ENCODE peak calls at places on chromosomes 7 and 10, in five cellular contexts. Y is foreskin keratinocyte, I is ascending aorta, R is tibial nerve, C is psoas muscle. X is an unnamed sample. For H3K4me1, the result is how much of the 10 kb centered on the place peaks cover.

GRCh38 chr7:149245244-149245643 is 5.8 kb downstream of the ZNF212 start:
- DNase-seq in C (no peak), I (no peak), Y (no peak), R (no peak), X (no peak)

GRCh38 chr10:8758029-8758428 is 703.5 kb downstream of the GATA3 start:
- DNase-seq in I (no peak), C (no peak), R (no peak), Y (peak), X (no peak)

GRCh38 chr10:48708144-48708543 is 23.5 kb downstream of the WDFY4 start:
- DNase-seq in I (no peak), C (no peak), R (no peak), Y (no peak), X (no peak)

GRCh38 chr7:79730971-79731370 is 277.5 kb upstream of the MAGI2 start:
- DNase-seq in C (no peak), Y (no peak), I (no peak), R (no peak), X (no peak)

GRCh38 chr10:36888925-36889573 is 236.3 kb upstream of the ANKRD30A start:
- DNase-seq in I (no peak), Y (peak), R (no peak), C (no peak), X (no peak)

GRCh38 chr7:134891262-134892001 is 94.9 kb upstream of the AGBL3 start:
- DNase-seq in I (peak), Y (peak), R (peak), C (peak), X (peak)

GRCh38 chr10:74500806-74501205 is 325.6 kb upstream of the KAT6B start:
- DNase-seq in I (no peak), C (no peak), Y (no peak), R (no peak), X (no peak)

GRCh38 chr7:42096681-42097637 is 140.1 kb downstream of the GLI3 start:
- DNase-seq in Y (no peak), I (no peak), R (no peak), C (peak), X (no peak)

GRCh38 chr7:98266840-98267239 is 14.6 kb upstream of the BRI3 start:
- DNase-seq in I (no peak), Y (no peak), R (no peak), C (no peak), X (no peak)

GRCh38 chr7:92366730-92367129 is 80.6 kb upstream of the GATAD1 start:
- DNase-seq in R (no peak), I (no peak), Y (no peak), C (no peak), X (no peak)

GRCh38 chr7:117679120-117679519 is 194.1 kb downstream of the CTTNBP2 start:
- DNase-seq in C (no peak), Y (no peak), I (no peak), R (no peak), X (no peak)

GRCh38 chr7:48038815-48039496 is 3.6 kb downstream of the C7orf57 start:
- DNase-seq in I (no peak), Y (no peak), R (no peak), C (no peak), X (no peak)

GRCh38 chr10:33248638-33249037 is 85.8 kb downstream of the NRP1 start:
- DNase-seq in R (peak), I (no peak), Y (peak), C (no peak), X (no peak)

GRCh38 chr7:157851501-157852067 is 514.8 kb downstream of the DNAJB6 start:
- DNase-seq in R (peak), I (no peak), C (peak), Y (no peak), X (peak)

GRCh38 chr10:23015021-23015707 is 80.2 kb upstream of the MSRB2 start:
- DNase-seq in R (no peak), C (no peak), Y (no peak), I (no peak), X (no peak)

GRCh38 chr10:7410306-7410799 is 481 bp downstream of the SFMBT2 start:
- DNase-seq in R (no peak), C (peak), Y (no peak), I (no peak), X (no peak)

GRCh38 chr10:110067960-110068770 is 60.4 kb downstream of the ADD3 start:
- DNase-seq in R (peak), C (no peak), Y (no peak), I (no peak), X (no peak)

GRCh38 chr7:140738280-140738679 is 41.8 kb downstream of the NDUFB2 start:
- DNase-seq in Y (no peak), C (no peak), I (no peak), R (no peak), X (no peak)

GRCh38 chr10:28302012-28302667 is 724 bp downstream of the MPP7 start:
- DNase-seq in R (peak), C (no peak), I (peak), Y (no peak), X (peak)

GRCh38 chr7:112201421-112201820 is 4.8 kb downstream of the DOCK4 start:
- DNase-seq in Y (peak), I (no peak), R (no peak), C (no peak), X (no peak)

GRCh38 chr10:80474920-80475319 is 20.8 kb downstream of the TSPAN14 start:
- DNase-seq in C (no peak), R (no peak), I (peak), Y (no peak), X (no peak)
- H3K27ac ChIP-seq in C (peak), R (peak), I (no peak), Y (peak), X (peak)

GRCh38 chr7:133805426-133805825 is 321.7 kb upstream of the LRGUK start:
- DNase-seq in I (no peak), R (no peak), C (no peak), Y (no peak), X (no peak)

GRCh38 chr7:133807610-133808543 is 319.3 kb upstream of the LRGUK start:
- DNase-seq in Y (no peak), R (no peak), C (no peak), I (no peak), X (no peak)

DNA sequence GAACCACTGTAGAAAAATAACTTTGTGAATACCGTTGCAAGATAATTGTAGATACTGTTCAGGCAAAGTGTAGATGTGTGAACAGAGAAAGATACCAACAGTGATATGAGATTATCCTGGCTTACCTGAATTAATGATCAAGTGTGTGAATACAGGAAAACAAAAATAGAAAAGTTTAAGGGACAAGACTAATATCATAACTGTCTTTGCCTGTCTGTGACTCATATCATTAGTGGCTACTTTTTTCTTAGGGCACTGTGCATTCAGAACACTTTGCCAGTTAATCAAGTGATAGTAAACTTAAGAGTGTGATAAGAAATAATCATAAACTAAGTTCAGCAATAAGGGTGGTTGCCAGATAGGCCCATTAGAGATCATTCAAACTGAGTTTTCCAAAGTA is 323.0 kb upstream of the LRGUK start:
- DNase-seq in C (no peak), R (no peak), I (no peak), Y (no peak), X (no peak)
- TF ChIP-seq CTCF in C (no peak), R (no peak), I (no peak), Y (no peak), X (no peak)

GRCh38 chr7:43694399-43694748 is 34.9 kb downstream of the COA1 start:
- DNase-seq in C (no peak), R (no peak), Y (peak), I (no peak), X (no peak)

GRCh38 chr7:43692582-43693373 is 36.5 kb downstream of the COA1 start:
- DNase-seq in Y (no peak), I (no peak), C (no peak), R (no peak), X (no peak)

GRCh38 chr7:43691611-43692010 is 37.7 kb downstream of the COA1 start:
- DNase-seq in I (no peak), C (no peak), Y (no peak), R (no peak), X (no peak)

GRCh38 chr7:43697690-43698089 is 31.6 kb downstream of the COA1 start:
- DNase-seq in I (no peak), Y (no peak), C (no peak), R (no peak), X (no peak)

GRCh38 chr7:43693687-43694398 is 35.5 kb downstream of the COA1 start:
- DNase-seq in I (no peak), Y (peak), R (no peak), C (no peak), X (no peak)
- H3K4me1 ChIP-seq in I (under half), Y (under half), R (under half), C (under half), X (under half)

DNA sequence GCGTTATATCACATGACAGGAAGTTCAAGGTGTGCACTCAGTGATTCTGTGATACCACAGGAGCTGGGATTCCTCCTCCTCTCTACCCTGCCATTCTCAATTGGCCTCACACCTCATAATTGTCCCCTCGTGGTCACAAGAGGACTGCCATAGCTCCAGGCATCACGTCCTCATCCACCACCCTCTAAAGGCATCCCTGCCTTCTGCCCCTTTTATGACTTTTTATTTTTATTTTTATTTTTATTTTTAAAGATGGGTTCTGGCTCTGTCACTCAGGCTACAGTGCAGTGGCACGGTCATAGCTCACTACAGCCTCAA is 47.0 kb downstream of the PDGFA start:
- DNase-seq in Y (no peak), C (no peak), I (no peak), R (no peak), X (no peak)
- H3K27ac ChIP-seq in Y (no peak), C (peak), I (peak), R (no peak), X (no peak)

DNA sequence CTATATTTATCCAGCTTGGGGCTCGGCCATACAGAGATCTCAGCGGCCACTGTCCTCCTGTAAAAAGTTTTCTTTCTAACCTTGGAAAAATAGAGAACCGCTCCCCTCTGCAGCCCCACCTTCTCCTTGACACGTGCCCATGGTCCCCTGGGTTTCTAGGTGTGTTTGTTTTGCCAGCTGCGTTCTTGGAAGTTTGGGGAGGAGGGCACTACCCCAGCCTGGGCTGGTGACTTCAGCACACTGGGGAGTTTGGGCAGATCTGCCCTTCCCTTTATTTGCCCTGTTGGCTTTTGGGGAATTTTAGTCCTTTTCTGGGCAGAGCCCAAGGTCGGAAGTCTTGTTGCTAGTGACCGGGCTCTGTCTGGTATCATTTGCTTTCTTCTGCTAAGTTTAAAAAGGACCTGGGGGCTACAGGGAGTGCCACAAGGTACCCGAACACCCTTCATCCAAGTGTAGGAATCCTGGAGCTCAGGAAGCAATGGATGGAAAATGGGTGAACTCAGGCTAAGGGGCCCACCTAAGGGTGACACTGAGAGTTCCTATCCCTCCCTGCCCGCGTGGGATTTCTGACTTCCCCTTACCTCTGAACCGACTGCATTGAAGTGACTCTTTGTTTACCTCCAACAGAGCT is 1.7 kb downstream of the ADAMTS14 start:
- DNase-seq in Y (no peak), I (no peak), R (no peak), C (no peak), X (no peak)
- TF ChIP-seq CTCF in Y (no peak), I (no peak), R (no peak), C (no peak), X (no peak)

DNA sequence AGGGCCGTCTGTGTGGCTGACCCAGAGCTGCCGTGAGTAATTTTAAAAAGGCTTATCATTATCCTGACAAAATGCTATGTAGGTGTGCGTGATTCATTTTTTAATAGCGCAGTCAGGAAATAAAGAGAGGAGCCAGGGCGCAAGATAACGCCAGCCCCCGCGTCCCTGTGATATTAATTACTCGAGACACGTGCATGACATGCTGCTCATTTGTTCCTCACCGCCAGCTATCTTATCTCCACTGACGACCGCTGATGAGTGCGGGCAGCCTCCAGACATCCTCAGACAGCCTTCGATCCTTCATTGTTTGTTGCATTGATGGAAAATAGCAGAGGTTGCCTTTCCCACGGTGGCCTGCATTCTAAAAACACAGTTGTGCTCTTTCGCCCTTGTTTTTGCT is 332.7 kb upstream of the PFKP start:
- DNase-seq in C (no peak), R (no peak), Y (no peak), I (no peak), X (no peak)
- H3K4me1 ChIP-seq in C (under half), R (under half), Y (under half), I (under half), X (under half)

GRCh38 chr7:17239683-17240521 is 58.5 kb upstream of the AHR start:
- DNase-seq in I (no peak), C (no peak), Y (peak), R (no peak), X (no peak)
- H3K27ac ChIP-seq in I (peak), C (no peak), Y (no peak), R (no peak), X (peak)

DNA sequence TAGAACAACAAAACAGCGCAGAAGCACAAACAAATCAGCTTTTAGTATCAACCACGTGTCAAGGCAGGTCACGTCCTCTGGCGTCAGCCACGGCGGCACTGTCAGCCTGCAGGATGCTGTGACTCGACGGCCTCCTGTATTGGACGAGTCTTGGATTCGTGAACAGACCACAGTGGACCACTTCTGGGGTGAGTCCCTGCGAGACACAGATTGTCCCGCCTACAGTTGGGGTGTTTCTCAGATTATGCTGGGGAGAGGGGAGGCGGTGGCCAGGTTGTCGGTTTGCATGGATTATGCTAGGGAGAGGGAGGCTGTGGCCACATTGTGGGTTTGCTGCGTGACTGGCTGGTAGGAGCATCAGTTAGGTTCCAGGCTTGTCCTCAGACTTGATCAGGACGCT is 9.7 kb downstream of the SUN1 start:
- DNase-seq in R (no peak), Y (no peak), I (no peak), C (no peak), X (no peak)
- TF ChIP-seq CTCF in R (no peak), Y (no peak), I (no peak), C (no peak), X (no peak)

GRCh38 chr10:31702954-31703353 is 225.7 kb downstream of the ARHGAP12 start:
- DNase-seq in Y (no peak), C (no peak), R (no peak), I (no peak), X (no peak)
- H3K4me1 ChIP-seq in Y (under half), C (under half), R (under half), I (under half), X (under half)

GRCh38 chr10:103969436-103969835 is 2.5 kb downstream of the SLK start:
- DNase-seq in Y (no peak), R (no peak), I (no peak), C (no peak), X (no peak)
- H3K27ac ChIP-seq in Y (peak), R (peak), I (no peak), C (no peak), X (peak)